ENCODE peak calls at places on chromosomes 7 and 10, in five cellular contexts. One of them, this sample, is unnamed.

GRCh38 chr10:28788767-28789166 is 111.4 kb downstream of the BAMBI start:
- DNase-seq in stomach: no peak
- DNase-seq in transverse colon: no peak
- DNase-seq in endothelial cell of umbilical vein: no peak
- DNase-seq in sigmoid colon: no peak
- DNase-seq in this sample: no peak

GRCh38 chr10:66804911-66805310 is 120.9 kb upstream of the LRRTM3 start:
- DNase-seq in endothelial cell of umbilical vein: no peak
- DNase-seq in stomach: no peak
- DNase-seq in transverse colon: no peak
- DNase-seq in sigmoid colon: no peak
- DNase-seq in this sample: no peak

GRCh38 chr7:35446091-35446490 is 192.2 kb upstream of the TBX20 start:
- DNase-seq in stomach: no peak
- DNase-seq in sigmoid colon: no peak
- DNase-seq in endothelial cell of umbilical vein: no peak
- DNase-seq in transverse colon: no peak
- DNase-seq in this sample: no peak

GRCh38 chr10:78688221-78688944 is 380.4 kb upstream of the ZMIZ1 start:
- DNase-seq in sigmoid colon: no peak
- DNase-seq in stomach: no peak
- DNase-seq in endothelial cell of umbilical vein: no peak
- DNase-seq in transverse colon: no peak
- DNase-seq in this sample: peak

GRCh38 chr7:159239028-159239427 is 94.4 kb upstream of the VIPR2 start:
- DNase-seq in endothelial cell of umbilical vein: no peak
- DNase-seq in stomach: no peak
- DNase-seq in transverse colon: no peak
- DNase-seq in sigmoid colon: no peak
- DNase-seq in this sample: no peak

GRCh38 chr10:68871731-68872342 is 29.3 kb upstream of the DDX50 start:
- DNase-seq in sigmoid colon: no peak
- DNase-seq in endothelial cell of umbilical vein: no peak
- DNase-seq in transverse colon: no peak
- DNase-seq in stomach: no peak
- DNase-seq in this sample: no peak

GRCh38 chr10:33365871-33366411 is 31.5 kb upstream of the NRP1 start:
- DNase-seq in endothelial cell of umbilical vein: peak
- DNase-seq in stomach: no peak
- DNase-seq in transverse colon: no peak
- DNase-seq in sigmoid colon: no peak
- DNase-seq in this sample: no peak

GRCh38 chr10:96339956-96340904 is 18.6 kb downstream of the OPALIN start:
- DNase-seq in transverse colon: peak
- DNase-seq in stomach: peak
- DNase-seq in sigmoid colon: no peak
- DNase-seq in endothelial cell of umbilical vein: peak
- DNase-seq in this sample: no peak

GRCh38 chr10:24208661-24209420 is at the start of gene KIAA1217:
- DNase-seq in transverse colon: peak
- DNase-seq in stomach: peak
- DNase-seq in sigmoid colon: peak
- DNase-seq in endothelial cell of umbilical vein: peak
- DNase-seq in this sample: no peak

GRCh38 chr10:122953827-122954730 is at the start of gene C10orf88:
- DNase-seq in endothelial cell of umbilical vein: peak
- DNase-seq in stomach: peak
- DNase-seq in transverse colon: peak
- DNase-seq in sigmoid colon: peak
- DNase-seq in this sample: peak

GRCh38 chr7:81081626-81082025 is 162.8 kb upstream of the SEMA3C start:
- DNase-seq in sigmoid colon: no peak
- DNase-seq in transverse colon: no peak
- DNase-seq in endothelial cell of umbilical vein: no peak
- DNase-seq in stomach: no peak
- DNase-seq in this sample: no peak

GRCh38 chr7:34902181-34902580 is 135.1 kb downstream of the DPY19L1 start:
- DNase-seq in endothelial cell of umbilical vein: no peak
- DNase-seq in sigmoid colon: no peak
- DNase-seq in transverse colon: no peak
- DNase-seq in stomach: no peak
- DNase-seq in this sample: no peak

GRCh38 chr10:132961420-132961803 is 19.0 kb upstream of the CFAP46 start:
- DNase-seq in transverse colon: no peak
- DNase-seq in sigmoid colon: peak
- DNase-seq in stomach: no peak
- DNase-seq in endothelial cell of umbilical vein: no peak
- DNase-seq in this sample: no peak

GRCh38 chr10:124372906-124373305 is 45.8 kb downstream of the OAT start:
- DNase-seq in transverse colon: no peak
- DNase-seq in sigmoid colon: no peak
- DNase-seq in stomach: no peak
- DNase-seq in endothelial cell of umbilical vein: no peak
- DNase-seq in this sample: no peak

GRCh38 chr7:16648551-16648950 is 2.6 kb downstream of the BZW2 start:
- DNase-seq in stomach: no peak
- DNase-seq in endothelial cell of umbilical vein: peak
- DNase-seq in sigmoid colon: no peak
- DNase-seq in transverse colon: no peak
- DNase-seq in this sample: no peak

GRCh38 chr7:27242580-27243339 is at the start of gene EVX1:
- DNase-seq in endothelial cell of umbilical vein: no peak
- DNase-seq in stomach: no peak
- DNase-seq in sigmoid colon: no peak
- DNase-seq in transverse colon: peak
- DNase-seq in this sample: no peak

GRCh38 chr10:103720328-103720963 is 134.9 kb downstream of the SH3PXD2A start:
- DNase-seq in sigmoid colon: no peak
- DNase-seq in stomach: no peak
- DNase-seq in endothelial cell of umbilical vein: no peak
- DNase-seq in transverse colon: no peak
- DNase-seq in this sample: no peak

GRCh38 chr7:33905389-33906032 is at the start of gene BMPER:
- DNase-seq in stomach: peak
- DNase-seq in transverse colon: peak
- DNase-seq in sigmoid colon: peak
- DNase-seq in endothelial cell of umbilical vein: no peak
- DNase-seq in this sample: no peak

GRCh38 chr10:53836638-53837037 is 964.4 kb downstream of the PCDH15 start:
- DNase-seq in endothelial cell of umbilical vein: no peak
- DNase-seq in stomach: no peak
- DNase-seq in transverse colon: no peak
- DNase-seq in sigmoid colon: no peak
- DNase-seq in this sample: no peak

GRCh38 chr10:3173173-3173878 is 744 bp upstream of the PITRM1 start:
- DNase-seq in transverse colon: peak
- DNase-seq in stomach: peak
- DNase-seq in sigmoid colon: no peak
- DNase-seq in endothelial cell of umbilical vein: no peak
- DNase-seq in this sample: no peak

GRCh38 chr7:12423355-12423994 is 19.8 kb upstream of the VWDE start:
- DNase-seq in sigmoid colon: no peak
- DNase-seq in endothelial cell of umbilical vein: peak
- DNase-seq in transverse colon: no peak
- DNase-seq in stomach: no peak
- DNase-seq in this sample: no peak

GRCh38 chr10:46326066-46326465 is 39.3 kb downstream of the ANTXRL start:
- DNase-seq in sigmoid colon: no peak
- DNase-seq in stomach: no peak
- DNase-seq in endothelial cell of umbilical vein: no peak
- DNase-seq in transverse colon: no peak
- DNase-seq in this sample: no peak

GRCh38 chr10:110175406-110175805 is 32.0 kb upstream of the MXI1 start:
- DNase-seq in sigmoid colon: no peak
- DNase-seq in stomach: peak
- DNase-seq in transverse colon: no peak
- DNase-seq in endothelial cell of umbilical vein: no peak
- DNase-seq in this sample: no peak

GRCh38 chr10:14736043-14736442 is 38.7 kb downstream of the FAM107B start:
- DNase-seq in sigmoid colon: no peak
- DNase-seq in endothelial cell of umbilical vein: no peak
- DNase-seq in transverse colon: no peak
- DNase-seq in stomach: no peak
- DNase-seq in this sample: no peak

GRCh38 chr7:103307487-103308231 is 10.4 kb downstream of the PMPCB start:
- DNase-seq in stomach: no peak
- DNase-seq in sigmoid colon: no peak
- DNase-seq in endothelial cell of umbilical vein: peak
- DNase-seq in transverse colon: no peak
- DNase-seq in this sample: no peak

GRCh38 chr10:132909491-132910071 is 32.8 kb downstream of the CFAP46 start:
- DNase-seq in stomach: no peak
- DNase-seq in endothelial cell of umbilical vein: no peak
- DNase-seq in sigmoid colon: peak
- DNase-seq in transverse colon: no peak
- DNase-seq in this sample: no peak

GRCh38 chr7:47333959-47334358 is 248.0 kb downstream of the TNS3 start:
- DNase-seq in endothelial cell of umbilical vein: no peak
- DNase-seq in transverse colon: no peak
- DNase-seq in stomach: no peak
- DNase-seq in sigmoid colon: no peak
- DNase-seq in this sample: no peak

GRCh38 chr7:101236292-101236691 is 1.3 kb downstream of the CLDN15 start:
- DNase-seq in endothelial cell of umbilical vein: no peak
- DNase-seq in transverse colon: no peak
- DNase-seq in stomach: no peak
- DNase-seq in sigmoid colon: no peak
- DNase-seq in this sample: no peak

GRCh38 chr10:78805176-78805575 is 263.6 kb upstream of the ZMIZ1 start:
- DNase-seq in transverse colon: peak
- DNase-seq in endothelial cell of umbilical vein: no peak
- DNase-seq in sigmoid colon: peak
- DNase-seq in stomach: peak
- DNase-seq in this sample: no peak

GRCh38 chr10:46033602-46034011 is 3.2 kb upstream of the NCOA4 start:
- DNase-seq in transverse colon: no peak
- DNase-seq in endothelial cell of umbilical vein: peak
- DNase-seq in sigmoid colon: no peak
- DNase-seq in stomach: peak
- DNase-seq in this sample: no peak

GRCh38 chr7:151074817-151075661 is 5.6 kb downstream of the FASTK start:
- DNase-seq in sigmoid colon: no peak
- DNase-seq in endothelial cell of umbilical vein: no peak
- DNase-seq in stomach: no peak
- DNase-seq in transverse colon: no peak
- DNase-seq in this sample: no peak

GRCh38 chr10:97546441-97547340 is 25.9 kb upstream of the ANKRD2 start:
- DNase-seq in sigmoid colon: no peak
- DNase-seq in transverse colon: no peak
- DNase-seq in endothelial cell of umbilical vein: peak
- DNase-seq in stomach: no peak
- DNase-seq in this sample: no peak

GRCh38 chr10:110634527-110635209 is 9.5 kb upstream of the RBM20 start:
- DNase-seq in transverse colon: peak
- DNase-seq in stomach: no peak
- DNase-seq in sigmoid colon: peak
- DNase-seq in endothelial cell of umbilical vein: no peak
- DNase-seq in this sample: peak

DNA sequence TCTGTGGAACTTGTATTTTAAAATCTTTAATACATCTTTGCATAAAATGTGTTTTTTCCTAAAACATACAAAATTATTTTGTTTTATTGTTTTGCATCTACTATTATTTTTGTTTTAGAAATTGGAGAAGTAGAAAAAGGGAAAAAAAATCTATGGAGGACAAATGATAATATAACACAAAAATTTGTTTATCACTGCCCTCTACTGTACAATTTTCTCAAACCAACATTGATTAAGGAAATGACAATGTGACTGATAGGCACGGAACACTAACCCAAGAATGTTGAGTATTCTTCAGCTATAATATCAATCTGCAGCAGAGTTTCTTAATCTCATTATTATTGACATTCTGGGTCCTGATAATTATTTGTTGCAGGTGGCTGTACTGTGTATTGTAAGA is 9.5 kb upstream of the ING3 start:
- DNase-seq in transverse colon: no peak
- DNase-seq in sigmoid colon: no peak
- DNase-seq in stomach: no peak
- DNase-seq in endothelial cell of umbilical vein: peak
- DNase-seq in this sample: no peak
- TF ChIP-seq CTCF in transverse colon: peak
- TF ChIP-seq CTCF in sigmoid colon: no peak
- TF ChIP-seq CTCF in stomach: no peak
- TF ChIP-seq CTCF in endothelial cell of umbilical vein: no peak
- TF ChIP-seq CTCF in this sample: peak

GRCh38 chr10:75371010-75371409 is 30.6 kb downstream of the ZNF503 start:
- DNase-seq in transverse colon: no peak
- DNase-seq in stomach: no peak
- DNase-seq in sigmoid colon: no peak
- DNase-seq in endothelial cell of umbilical vein: no peak
- DNase-seq in this sample: no peak
- TF ChIP-seq POLR2AphosphoS5 in transverse colon: no peak
- TF ChIP-seq POLR2AphosphoS5 in stomach: no peak
- TF ChIP-seq POLR2AphosphoS5 in sigmoid colon: no peak
- TF ChIP-seq POLR2AphosphoS5 in endothelial cell of umbilical vein: no peak
- TF ChIP-seq POLR2AphosphoS5 in this sample: no peak

GRCh38 chr10:10873915-10874314 is 143.8 kb upstream of the CELF2 start:
- DNase-seq in sigmoid colon: no peak
- DNase-seq in stomach: no peak
- DNase-seq in endothelial cell of umbilical vein: no peak
- DNase-seq in transverse colon: no peak
- DNase-seq in this sample: no peak

GRCh38 chr10:10872035-10872673 is 145.5 kb upstream of the CELF2 start:
- DNase-seq in sigmoid colon: no peak
- DNase-seq in endothelial cell of umbilical vein: peak
- DNase-seq in stomach: no peak
- DNase-seq in transverse colon: no peak
- DNase-seq in this sample: no peak

GRCh38 chr10:10872706-10873276 is 144.9 kb upstream of the CELF2 start:
- DNase-seq in transverse colon: no peak
- DNase-seq in sigmoid colon: no peak
- DNase-seq in endothelial cell of umbilical vein: no peak
- DNase-seq in stomach: no peak
- DNase-seq in this sample: no peak

GRCh38 chr10:10871312-10871711 is 146.4 kb upstream of the CELF2 start:
- DNase-seq in sigmoid colon: no peak
- DNase-seq in endothelial cell of umbilical vein: no peak
- DNase-seq in transverse colon: no peak
- DNase-seq in stomach: no peak
- DNase-seq in this sample: no peak

DNA sequence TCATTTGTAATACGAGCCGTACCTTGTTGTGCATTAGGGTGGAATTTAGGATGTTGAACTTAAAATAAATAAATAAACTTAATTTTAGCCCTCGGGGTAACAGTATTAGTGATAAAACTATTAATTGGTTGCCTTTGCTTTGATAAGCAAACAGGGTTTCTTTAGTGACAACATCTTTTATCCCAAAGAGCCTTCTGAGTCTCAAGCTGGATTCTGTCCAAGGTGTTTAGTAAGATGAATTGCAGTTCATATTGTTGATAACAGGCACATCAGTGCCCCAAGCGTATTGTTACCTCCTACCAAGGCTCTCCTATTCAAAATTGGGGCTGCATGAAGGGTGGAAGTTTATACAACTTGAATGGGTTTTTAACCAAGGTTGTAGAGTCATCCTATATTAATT is 144.4 kb upstream of the CELF2 start:
- DNase-seq in endothelial cell of umbilical vein: peak
- DNase-seq in stomach: no peak
- DNase-seq in transverse colon: no peak
- DNase-seq in sigmoid colon: no peak
- DNase-seq in this sample: no peak
- H3K27ac ChIP-seq in endothelial cell of umbilical vein: peak
- H3K27ac ChIP-seq in stomach: no peak
- H3K27ac ChIP-seq in transverse colon: no peak
- H3K27ac ChIP-seq in sigmoid colon: no peak
- H3K27ac ChIP-seq in this sample: peak

GRCh38 chr7:7764515-7765138 is 46.2 kb upstream of the RPA3 start:
- DNase-seq in transverse colon: no peak
- DNase-seq in sigmoid colon: no peak
- DNase-seq in endothelial cell of umbilical vein: no peak
- DNase-seq in stomach: no peak
- DNase-seq in this sample: no peak
- TF ChIP-seq CTCF in transverse colon: no peak
- TF ChIP-seq CTCF in sigmoid colon: no peak
- TF ChIP-seq CTCF in endothelial cell of umbilical vein: no peak
- TF ChIP-seq CTCF in stomach: no peak
- TF ChIP-seq CTCF in this sample: no peak

This sample was measured in esophagus muscularis mucosa.